ENCODE peak calls at places on chromosome 2, in ten cellular contexts. F, B, C, P, R, E, M, I, J and S are unnamed samples.
A peak's percentile ranks its signal among the peaks of the same experiment; 100 is the strongest.

GRCh38 chr2:100886054-100886453 is 66.1 kb downstream of the NPAS2 start:
- DNase-seq in F (no peak), B (no peak), C (no peak), P (no peak), R (no peak), E (no peak), M (no peak), I (no peak), J (no peak), S (no peak)

GRCh38 chr2:20576598-20577115 is 74.2 kb downstream of the HS1BP3 start:
- DNase-seq in F (no peak), B (no peak), C (peak; percentile 8), P (no peak), R (no peak), E (no peak), M (no peak), I (no peak), J (no peak), S (no peak)

GRCh38 chr2:47903781-47904447 is 2.4 kb downstream of the FBXO11 start:
- DNase-seq in F (no peak), B (no peak), C (no peak), P (no peak), R (no peak), E (no peak), M (no peak), I (no peak), J (no peak), S (no peak)

GRCh38 chr2:208186921-208187320 is 2.9 kb downstream of the C2orf80 start:
- DNase-seq in F (no peak), B (no peak), C (no peak), P (no peak), R (no peak), E (no peak), M (no peak), I (no peak), J (no peak), S (no peak)

GRCh38 chr2:195824478-195824877 is 167.5 kb downstream of the SLC39A10 start:
- DNase-seq in F (no peak), B (no peak), C (no peak), P (no peak), R (no peak), E (no peak), M (no peak), I (no peak), J (no peak), S (no peak)

GRCh38 chr2:64463784-64464183 is 9.8 kb downstream of the LGALSL start:
- DNase-seq in F (no peak), B (peak; percentile 59), C (no peak), P (no peak), R (no peak), E (peak; percentile 18), M (no peak), I (no peak), J (no peak), S (peak; percentile 72)

GRCh38 chr2:234457421-234457820 is 39.5 kb downstream of the ARL4C start:
- DNase-seq in F (no peak), B (peak; percentile 41), C (no peak), P (no peak), R (no peak), E (no peak), M (no peak), I (no peak), J (no peak), S (no peak)

GRCh38 chr2:172143817-172144216 is 41.1 kb upstream of the DLX2 start:
- DNase-seq in F (no peak), B (no peak), C (no peak), P (no peak), R (no peak), E (no peak), M (no peak), I (no peak), J (no peak), S (no peak)

GRCh38 chr2:37526856-37527255 is 144.6 kb downstream of the CDC42EP3 start:
- DNase-seq in F (no peak), B (no peak), C (no peak), P (no peak), R (no peak), E (no peak), M (no peak), I (no peak), J (no peak), S (no peak)

GRCh38 chr2:113406114-113406513 is 31.4 kb upstream of the ZNG1B start:
- DNase-seq in F (no peak), B (no peak), C (peak; percentile 45), P (no peak), R (no peak), E (no peak), M (no peak), I (no peak), J (no peak), S (no peak)

GRCh38 chr2:47172156-47172921 is 17.2 kb upstream of the STPG4 start:
- DNase-seq in F (no peak), B (no peak), C (no peak), P (no peak), R (no peak), E (no peak), M (no peak), I (no peak), J (no peak), S (no peak)

GRCh38 chr2:143440619-143441018 is 311.4 kb downstream of the ARHGAP15 start:
- DNase-seq in F (no peak), B (no peak), C (no peak), P (no peak), R (no peak), E (no peak), M (no peak), I (no peak), J (no peak), S (no peak)